ENCODE peak calls at places on chromosomes 2 and 18, in seven cellular contexts. M is chondrocyte; W is activated CD4-positive, alpha-beta T cell treated with anti-CD3 and anti-CD28 coated beads, Interleukin-2, amount 10 ng/mL, durations not matched to agents 7 days and 5 days; H is AG04450; B is right lobe of liver; E is RPMI8226; I is T follicular helper cell. Y is an unnamed sample.

GRCh38 chr2:25168256-25169072 is at the start of gene POMC:
- DNase-seq in M (no peak), W (peak), H (no peak), B (no peak), E (peak), I (no peak), Y (no peak)

GRCh38 chr2:99660616-99661416 is 171.0 kb upstream of the REV1 start:
- DNase-seq in M (no peak), W (no peak), H (no peak), B (no peak), E (no peak), I (no peak), Y (no peak)

GRCh38 chr2:187206071-187206470 is 242.0 kb downstream of the CALCRL start:
- DNase-seq in M (no peak), W (no peak), H (no peak), B (no peak), E (no peak), I (no peak), Y (no peak)

GRCh38 chr2:71842744-71843143 is 304.9 kb downstream of the CYP26B1 start:
- DNase-seq in M (no peak), W (no peak), H (no peak), B (no peak), E (no peak), I (no peak), Y (no peak)

GRCh38 chr2:63058149-63058741 is 7.6 kb downstream of the OTX1 start:
- DNase-seq in M (no peak), W (no peak), H (no peak), B (no peak), E (no peak), I (no peak), Y (no peak)

GRCh38 chr2:3522851-3523481 is 3.6 kb upstream of the ADI1 start:
- DNase-seq in M (no peak), W (no peak), H (no peak), B (no peak), E (no peak), I (no peak), Y (no peak)

GRCh38 chr2:129768485-129769258 is 210.8 kb upstream of the RAB6C start:
- DNase-seq in M (no peak), W (no peak), H (no peak), B (no peak), E (no peak), I (no peak), Y (no peak)

GRCh38 chr18:47731276-47731675 is 199.2 kb downstream of the SMAD2 start:
- DNase-seq in M (no peak), W (no peak), H (no peak), B (no peak), E (no peak), I (no peak), Y (no peak)

GRCh38 chr2:104620840-104621239 is 233.1 kb upstream of the POU3F3 start:
- DNase-seq in M (no peak), W (no peak), H (no peak), B (no peak), E (no peak), I (no peak), Y (no peak)

GRCh38 chr2:214382229-214382628 is 28.6 kb upstream of the VWC2L start:
- DNase-seq in M (no peak), W (no peak), H (no peak), B (no peak), E (no peak), I (no peak), Y (no peak)

GRCh38 chr2:223779877-223780276 is 57.5 kb downstream of the AP1S3 start:
- DNase-seq in M (no peak), W (peak), H (no peak), B (no peak), E (peak), I (peak), Y (peak)

GRCh38 chr18:6059551-6059950 is 164.2 kb upstream of the TMEM200C start:
- DNase-seq in M (no peak), W (no peak), H (no peak), B (no peak), E (no peak), I (no peak), Y (no peak)

GRCh38 chr2:11124760-11125068 is 30.6 kb upstream of the SLC66A3 start:
- DNase-seq in M (no peak), W (no peak), H (no peak), B (no peak), E (no peak), I (no peak), Y (no peak)

GRCh38 chr2:191481305-191482075 is 196.4 kb upstream of the NABP1 start:
- DNase-seq in M (no peak), W (no peak), H (no peak), B (no peak), E (no peak), I (no peak), Y (no peak)

GRCh38 chr2:40455661-40456060 is 3.8 kb upstream of the SLC8A1 start:
- DNase-seq in M (no peak), W (no peak), H (no peak), B (no peak), E (no peak), I (no peak), Y (no peak)

GRCh38 chr18:35732134-35732533 is 150.6 kb downstream of the GALNT1 start:
- DNase-seq in M (no peak), W (no peak), H (no peak), B (no peak), E (no peak), I (no peak), Y (no peak)

GRCh38 chr18:78857252-78858150 is 122.1 kb upstream of the SALL3 start:
- DNase-seq in M (no peak), W (no peak), H (no peak), B (no peak), E (no peak), I (no peak), Y (no peak)

GRCh38 chr18:25125670-25126069 is 226.3 kb downstream of the ZNF521 start:
- DNase-seq in M (no peak), W (no peak), H (peak), B (no peak), E (no peak), I (no peak), Y (no peak)

GRCh38 chr2:231677632-231678104 is 30.7 kb upstream of the PTMA start:
- DNase-seq in M (no peak), W (peak), H (no peak), B (peak), E (peak), I (peak), Y (peak)

GRCh38 chr18:43620936-43621335 is 343.6 kb upstream of the SYT4 start:
- DNase-seq in M (no peak), W (no peak), H (no peak), B (no peak), E (peak), I (no peak), Y (peak)

GRCh38 chr2:97926936-97927335 is 68.8 kb downstream of the TMEM131 start:
- DNase-seq in M (no peak), W (no peak), H (no peak), B (no peak), E (no peak), I (no peak), Y (no peak)

GRCh38 chr2:237162959-237163358 is 77.3 kb downstream of the COPS8 start:
- DNase-seq in M (no peak), W (no peak), H (no peak), B (no peak), E (peak), I (no peak), Y (no peak)

GRCh38 chr2:96265349-96265839 is 403 bp downstream of the TMEM127 start:
- DNase-seq in M (no peak), W (peak), H (no peak), B (peak), E (peak), I (no peak), Y (no peak)

GRCh38 chr18:55925772-55926171 is 337.8 kb upstream of the TCF4 start:
- DNase-seq in M (no peak), W (no peak), H (no peak), B (no peak), E (no peak), I (no peak), Y (no peak)

GRCh38 chr2:145184741-145185671 is 665.1 kb upstream of the ZEB2 start:
- DNase-seq in M (no peak), W (no peak), H (no peak), B (no peak), E (no peak), I (no peak), Y (no peak)

GRCh38 chr2:43837831-43838559 is 644 bp downstream of the ABCG5 start:
- DNase-seq in M (no peak), W (no peak), H (no peak), B (peak), E (no peak), I (no peak), Y (no peak)

GRCh38 chr2:109132626-109133025 is 3.6 kb downstream of the SH3RF3 start:
- DNase-seq in M (no peak), W (no peak), H (no peak), B (no peak), E (no peak), I (no peak), Y (no peak)

GRCh38 chr2:74735544-74735943 is 81.5 kb downstream of the SEMA4F start:
- DNase-seq in M (no peak), W (no peak), H (no peak), B (no peak), E (no peak), I (no peak), Y (no peak)

GRCh38 chr2:237689569-237690131 is 62.3 kb downstream of the LRRFIP1 start:
- DNase-seq in M (no peak), W (no peak), H (no peak), B (no peak), E (no peak), I (no peak), Y (no peak)

GRCh38 chr2:38443021-38443541 is 66.0 kb upstream of the ATL2 start:
- DNase-seq in M (no peak), W (no peak), H (no peak), B (no peak), E (no peak), I (no peak), Y (no peak)

GRCh38 chr2:30915485-30915884 is 108.2 kb upstream of the CAPN13 start:
- DNase-seq in M (no peak), W (no peak), H (no peak), B (no peak), E (peak), I (no peak), Y (peak)

GRCh38 chr2:86017901-86018896 is 87.5 kb downstream of the POLR1A start:
- DNase-seq in M (peak), W (no peak), H (no peak), B (peak), E (peak), I (no peak), Y (no peak)

Y was measured in NCI-H1694.